ENCODE peak calls at places on chromosomes 2 and 18, in five cellular contexts. U is stomach, D is uterus, E is dorsolateral prefrontal cortex, H is fibroblast of lung. W is an unnamed sample.
A peak's percentile ranks its signal among the peaks of the same experiment; 100 is the strongest.

GRCh38 chr2:21836766-21837543 is 713.2 kb downstream of the TDRD15 start:
- DNase-seq in H (peak; percentile 17), U (no peak), E (no peak), D (no peak), W (no peak)

GRCh38 chr2:197383825-197384224 is 51.0 kb downstream of the SF3B1 start:
- DNase-seq in U (no peak), D (no peak), E (no peak), H (no peak), W (no peak)

GRCh38 chr2:61454383-61454782 is 16.5 kb downstream of the USP34 start:
- DNase-seq in U (no peak), H (no peak), D (no peak), E (no peak), W (no peak)

GRCh38 chr2:72931280-72931910 is 14.1 kb downstream of the EMX1 start:
- DNase-seq in U (no peak), E (no peak), H (peak; percentile 65), D (no peak), W (peak; percentile 55)

GRCh38 chr2:123532999-123533398 is 492.1 kb upstream of the CNTNAP5 start:
- DNase-seq in H (no peak), E (no peak), U (no peak), D (no peak), W (no peak)

GRCh38 chr2:74267068-74267467 is 68.7 kb downstream of the MTHFD2 start:
- DNase-seq in U (peak; percentile 53), D (no peak), H (no peak), E (no peak), W (no peak)

GRCh38 chr18:38362286-38362792 is 796.7 kb upstream of the CELF4 start:
- DNase-seq in E (peak; percentile 73), H (no peak), D (no peak), U (no peak), W (no peak)

GRCh38 chr18:69838620-69839411 is 108.9 kb downstream of the CD226 start:
- DNase-seq in D (no peak), E (no peak), U (no peak), H (no peak), W (no peak)

GRCh38 chr18:58349650-58350049 is 279.2 kb downstream of the ALPK2 start:
- DNase-seq in H (no peak), E (no peak), U (no peak), D (no peak), W (no peak)

GRCh38 chr2:70258532-70258875 is 567 bp downstream of the PCYOX1 start:
- DNase-seq in U (peak; percentile 72), E (peak; percentile 41), H (peak; percentile 13), D (peak; percentile 69), W (peak; percentile 83)

GRCh38 chr2:230586328-230586982 is 126.2 kb upstream of the CAB39 start:
- DNase-seq in D (no peak), H (peak; percentile 34), U (no peak), E (no peak), W (no peak)

GRCh38 chr2:8657423-8658062 is 24.3 kb upstream of the ID2 start:
- DNase-seq in E (no peak), D (no peak), U (no peak), H (peak; percentile 40), W (peak; percentile 60)

GRCh38 chr2:232141591-232141990 is 180.1 kb downstream of the DIS3L2 start:
- DNase-seq in H (no peak), D (no peak), U (no peak), E (no peak), W (no peak)

GRCh38 chr2:36478332-36478738 is 119.6 kb downstream of the FEZ2 start:
- DNase-seq in H (peak; percentile 93), U (no peak), E (no peak), D (peak; percentile 42), W (no peak)
- H3K27ac ChIP-seq in H (peak overlapping the region; percentile 83), U (no peak overlapping the region), E (no peak overlapping the region), D (peak overlapping the region; percentile 73), W (peak overlapping the region; percentile 2)

DNA sequence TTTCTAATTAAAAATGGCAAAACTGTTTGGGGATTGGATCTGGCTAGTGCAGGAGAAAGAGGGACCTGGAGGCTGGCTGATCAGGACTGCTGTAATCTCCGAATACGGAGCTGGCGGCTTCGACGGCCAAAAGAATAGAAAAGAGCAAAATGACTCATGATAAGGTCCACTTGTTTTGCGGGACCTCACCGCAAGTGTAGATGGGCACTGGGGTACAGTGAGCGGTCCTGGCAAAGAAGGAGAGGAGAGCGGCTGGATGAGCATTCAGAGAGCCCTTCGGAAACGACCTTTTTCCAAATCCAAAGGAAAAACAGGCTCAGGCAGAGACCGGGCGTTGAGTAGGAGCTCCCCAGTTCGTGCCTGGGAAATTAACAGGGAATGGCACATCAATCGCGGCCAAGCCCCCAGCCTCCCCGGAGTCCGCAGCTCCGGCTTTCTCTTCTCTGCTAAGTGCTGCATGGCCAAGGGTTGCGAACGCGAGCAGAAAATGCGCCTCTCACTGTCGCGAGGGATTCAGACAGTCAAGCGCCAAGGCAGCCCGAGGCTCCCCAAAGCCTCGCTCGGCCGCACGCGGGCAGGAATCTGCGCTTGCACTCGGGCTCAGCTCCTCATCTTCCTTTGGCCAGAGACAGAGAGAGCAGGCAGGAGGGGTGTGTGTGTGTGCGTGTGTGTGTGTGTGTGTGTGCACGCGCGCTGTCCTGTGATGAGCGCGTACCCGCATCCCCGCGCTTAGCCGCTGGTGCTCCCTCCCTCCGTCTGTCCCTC is 1.8 kb downstream of the DCC start:
- DNase-seq in U (no peak), H (peak; percentile 14), E (peak; percentile 6), D (no peak), W (no peak)
- H3K4me3 ChIP-seq in U (peak overlapping the region; percentile 31), H (peak overlapping the region; percentile 44), E (peak overlapping the region; percentile 55), D (no peak overlapping the region), W (no peak overlapping the region)

GRCh38 chr2:219059375-219059724 is 1.4 kb downstream of the IHH start:
- DNase-seq in E (no peak), D (no peak), H (no peak), U (no peak), W (no peak)
- H3K27me3 ChIP-seq in E (peaks cover 72% of the 10 kb centered on the region), D (peaks cover 48% of the 10 kb centered on the region), H (peaks cover 71% of the 10 kb centered on the region), U (peaks cover 15% of the 10 kb centered on the region), W (peaks cover 94% of the 10 kb centered on the region)

DNA sequence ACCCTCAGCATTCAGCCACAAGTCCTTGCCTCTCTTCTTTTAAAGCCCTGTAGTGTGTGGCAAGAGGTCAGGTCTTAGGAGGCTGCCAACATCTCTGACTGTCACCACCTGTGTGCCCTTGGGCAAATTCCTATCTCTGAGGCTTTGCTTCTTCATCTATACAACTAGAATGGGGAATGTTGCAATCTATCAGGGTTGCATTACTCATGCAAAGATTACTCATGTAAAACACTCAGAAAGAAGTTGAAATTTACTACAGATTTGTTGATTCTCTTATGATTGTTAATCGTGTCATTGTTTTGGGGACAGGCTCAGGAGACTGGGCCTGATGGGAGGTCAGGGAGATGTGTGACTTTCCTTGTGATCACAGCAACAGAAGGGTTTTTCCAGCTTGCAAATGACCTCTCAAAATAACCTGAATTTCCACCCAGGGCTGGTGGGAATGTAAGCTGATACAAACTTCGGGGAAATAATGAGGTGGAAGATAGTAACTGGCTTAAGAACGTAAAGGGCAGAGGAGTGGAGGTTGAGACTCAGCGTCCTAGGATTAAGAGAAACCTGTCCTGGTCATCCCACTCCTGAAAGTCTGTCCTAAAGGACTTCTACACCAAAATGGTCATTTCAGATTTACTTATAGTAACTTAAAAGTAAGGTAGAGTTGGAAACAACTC is 32.0 kb upstream of the SIGLEC15 start:
- DNase-seq in U (no peak), E (no peak), D (no peak), H (peak; percentile 89), W (no peak)
- H3K27ac ChIP-seq in U (no peak overlapping the region), E (no peak overlapping the region), D (no peak overlapping the region), H (peak overlapping the region; percentile 51), W (no peak overlapping the region)

W was measured in upper lobe of right lung.